ENCODE peak calls at places on chromosome 20, in five cellular contexts. One of them, this sample, is unnamed.

GRCh38 chr20:35306931-35307517 is 14.8 kb upstream of the FAM83C start:
- DNase-seq in transverse colon: peak
- DNase-seq in testis: peak
- DNase-seq in spleen: no peak
- DNase-seq in stomach: peak
- DNase-seq in this sample: no peak

GRCh38 chr20:50003253-50003656 is 20.5 kb downstream of the SNAI1 start:
- DNase-seq in transverse colon: no peak
- DNase-seq in stomach: no peak
- DNase-seq in testis: no peak
- DNase-seq in spleen: no peak
- DNase-seq in this sample: no peak

GRCh38 chr20:43507150-43508080 is at the start of gene L3MBTL1:
- DNase-seq in testis: peak
- DNase-seq in spleen: peak
- DNase-seq in stomach: peak
- DNase-seq in transverse colon: peak
- DNase-seq in this sample: no peak

GRCh38 chr20:50376888-50377459 is 133.2 kb upstream of the PTPN1 start:
- DNase-seq in stomach: no peak
- DNase-seq in testis: no peak
- DNase-seq in spleen: no peak
- DNase-seq in transverse colon: no peak
- DNase-seq in this sample: peak

GRCh38 chr20:21238818-21239530 is 64.2 kb upstream of the XRN2 start:
- DNase-seq in spleen: no peak
- DNase-seq in testis: no peak
- DNase-seq in stomach: no peak
- DNase-seq in transverse colon: peak
- DNase-seq in this sample: no peak

GRCh38 chr20:57995381-57995977 is 233.0 kb downstream of the ANKRD60 start:
- DNase-seq in transverse colon: no peak
- DNase-seq in stomach: no peak
- DNase-seq in spleen: no peak
- DNase-seq in testis: no peak
- DNase-seq in this sample: peak

GRCh38 chr20:10329387-10330005 is 104.5 kb downstream of the MKKS start:
- DNase-seq in testis: no peak
- DNase-seq in stomach: no peak
- DNase-seq in transverse colon: no peak
- DNase-seq in spleen: no peak
- DNase-seq in this sample: no peak

GRCh38 chr20:16135630-16136029 is 437.6 kb downstream of the KIF16B start:
- DNase-seq in transverse colon: no peak
- DNase-seq in spleen: no peak
- DNase-seq in testis: no peak
- DNase-seq in stomach: no peak
- DNase-seq in this sample: no peak

GRCh38 chr20:49446808-49447207 is 35.7 kb downstream of the KCNB1 start:
- DNase-seq in spleen: no peak
- DNase-seq in transverse colon: peak
- DNase-seq in stomach: peak
- DNase-seq in testis: peak
- DNase-seq in this sample: peak

GRCh38 chr20:57760698-57761412 is 51.0 kb upstream of the PMEPA1 start:
- DNase-seq in testis: no peak
- DNase-seq in spleen: no peak
- DNase-seq in transverse colon: no peak
- DNase-seq in stomach: no peak
- DNase-seq in this sample: peak

GRCh38 chr20:58628491-58629212 is 22.4 kb upstream of the STX16 start:
- DNase-seq in spleen: no peak
- DNase-seq in testis: no peak
- DNase-seq in stomach: no peak
- DNase-seq in transverse colon: no peak
- DNase-seq in this sample: no peak

GRCh38 chr20:19617256-19617655 is 140.8 kb upstream of the RIN2 start:
- DNase-seq in stomach: no peak
- DNase-seq in spleen: no peak
- DNase-seq in testis: no peak
- DNase-seq in transverse colon: no peak
- DNase-seq in this sample: no peak

GRCh38 chr20:21361266-21361665 is 36.1 kb downstream of the NKX2-4 start:
- DNase-seq in stomach: no peak
- DNase-seq in testis: no peak
- DNase-seq in transverse colon: no peak
- DNase-seq in spleen: no peak
- DNase-seq in this sample: no peak

GRCh38 chr20:13285408-13285807 is 64.3 kb downstream of the ISM1 start:
- DNase-seq in spleen: no peak
- DNase-seq in stomach: no peak
- DNase-seq in transverse colon: no peak
- DNase-seq in testis: no peak
- DNase-seq in this sample: no peak

GRCh38 chr20:58117944-58118343 is 110.5 kb downstream of the ANKRD60 start:
- DNase-seq in testis: no peak
- DNase-seq in transverse colon: no peak
- DNase-seq in stomach: no peak
- DNase-seq in spleen: no peak
- DNase-seq in this sample: no peak

GRCh38 chr20:61694666-61695065 is 371.0 kb downstream of the TAF4 start:
- DNase-seq in spleen: no peak
- DNase-seq in transverse colon: no peak
- DNase-seq in testis: no peak
- DNase-seq in stomach: no peak
- DNase-seq in this sample: no peak

GRCh38 chr20:58700121-58700780 is 7.7 kb downstream of the NPEPL1 start:
- DNase-seq in stomach: no peak
- DNase-seq in testis: peak
- DNase-seq in spleen: peak
- DNase-seq in transverse colon: peak
- DNase-seq in this sample: peak

GRCh38 chr20:44851545-44851944 is 34.0 kb upstream of the YWHAB start:
- DNase-seq in stomach: no peak
- DNase-seq in testis: no peak
- DNase-seq in transverse colon: peak
- DNase-seq in spleen: no peak
- DNase-seq in this sample: no peak

GRCh38 chr20:53827996-53828672 is 234.5 kb upstream of the ZNF217 start:
- DNase-seq in spleen: no peak
- DNase-seq in stomach: no peak
- DNase-seq in testis: no peak
- DNase-seq in transverse colon: no peak
- DNase-seq in this sample: peak

GRCh38 chr20:43914697-43915208 is at the start of gene TOX2:
- DNase-seq in transverse colon: peak
- DNase-seq in stomach: no peak
- DNase-seq in testis: peak
- DNase-seq in spleen: peak
- DNase-seq in this sample: no peak

GRCh38 chr20:6590891-6591679 is 176.4 kb upstream of the BMP2 start:
- DNase-seq in spleen: no peak
- DNase-seq in testis: no peak
- DNase-seq in stomach: no peak
- DNase-seq in transverse colon: peak
- DNase-seq in this sample: no peak

GRCh38 chr20:19003759-19004336 is 190.3 kb downstream of the SCP2D1 start:
- DNase-seq in stomach: no peak
- DNase-seq in spleen: no peak
- DNase-seq in transverse colon: no peak
- DNase-seq in testis: no peak
- DNase-seq in this sample: no peak

GRCh38 chr20:50224553-50225255 is 34.1 kb downstream of the CEBPB start:
- DNase-seq in stomach: peak
- DNase-seq in testis: peak
- DNase-seq in spleen: no peak
- DNase-seq in transverse colon: peak
- DNase-seq in this sample: peak

GRCh38 chr20:3706774-3707507 is 5.5 kb downstream of the SIGLEC1 start:
- DNase-seq in spleen: peak
- DNase-seq in transverse colon: no peak
- DNase-seq in testis: no peak
- DNase-seq in stomach: no peak
- DNase-seq in this sample: no peak

GRCh38 chr20:58717278-58718091 is 24.9 kb downstream of the NPEPL1 start:
- DNase-seq in testis: no peak
- DNase-seq in spleen: no peak
- DNase-seq in transverse colon: peak
- DNase-seq in stomach: peak
- DNase-seq in this sample: peak

GRCh38 chr20:14489544-14489943 is 152.1 kb upstream of the FLRT3 start:
- DNase-seq in stomach: no peak
- DNase-seq in transverse colon: no peak
- DNase-seq in testis: no peak
- DNase-seq in spleen: no peak
- DNase-seq in this sample: no peak

GRCh38 chr20:22371843-22372242 is 212.5 kb downstream of the FOXA2 start:
- DNase-seq in transverse colon: no peak
- DNase-seq in testis: no peak
- DNase-seq in spleen: no peak
- DNase-seq in stomach: no peak
- DNase-seq in this sample: no peak

GRCh38 chr20:7856756-7857155 is 83.5 kb downstream of the HAO1 start:
- DNase-seq in stomach: no peak
- DNase-seq in spleen: no peak
- DNase-seq in testis: no peak
- DNase-seq in transverse colon: no peak
- DNase-seq in this sample: no peak

GRCh38 chr20:29873946-29874345 is 1383.5 kb upstream of the DEFB115 start:
- DNase-seq in spleen: peak
- DNase-seq in testis: peak
- DNase-seq in transverse colon: peak
- DNase-seq in stomach: peak
- DNase-seq in this sample: peak

GRCh38 chr20:60013296-60014142 is 55.3 kb downstream of the CDH26 start:
- DNase-seq in stomach: no peak
- DNase-seq in transverse colon: no peak
- DNase-seq in testis: no peak
- DNase-seq in spleen: no peak
- DNase-seq in this sample: no peak

GRCh38 chr20:57987659-57988058 is 240.8 kb downstream of the ANKRD60 start:
- DNase-seq in testis: no peak
- DNase-seq in transverse colon: peak
- DNase-seq in spleen: no peak
- DNase-seq in stomach: no peak
- DNase-seq in this sample: no peak

GRCh38 chr20:39897058-39897457 is 792.0 kb downstream of the MAFB start:
- DNase-seq in testis: no peak
- DNase-seq in transverse colon: no peak
- DNase-seq in spleen: no peak
- DNase-seq in stomach: no peak
- DNase-seq in this sample: no peak

GRCh38 chr20:54995021-54995420 is 519.6 kb downstream of the DOK5 start:
- DNase-seq in transverse colon: no peak
- DNase-seq in spleen: no peak
- DNase-seq in stomach: no peak
- DNase-seq in testis: no peak
- DNase-seq in this sample: no peak
- TF ChIP-seq POLR2A in transverse colon: no peak
- TF ChIP-seq POLR2A in spleen: no peak
- TF ChIP-seq POLR2A in stomach: no peak
- TF ChIP-seq POLR2A in testis: no peak
- TF ChIP-seq POLR2A in this sample: no peak

DNA sequence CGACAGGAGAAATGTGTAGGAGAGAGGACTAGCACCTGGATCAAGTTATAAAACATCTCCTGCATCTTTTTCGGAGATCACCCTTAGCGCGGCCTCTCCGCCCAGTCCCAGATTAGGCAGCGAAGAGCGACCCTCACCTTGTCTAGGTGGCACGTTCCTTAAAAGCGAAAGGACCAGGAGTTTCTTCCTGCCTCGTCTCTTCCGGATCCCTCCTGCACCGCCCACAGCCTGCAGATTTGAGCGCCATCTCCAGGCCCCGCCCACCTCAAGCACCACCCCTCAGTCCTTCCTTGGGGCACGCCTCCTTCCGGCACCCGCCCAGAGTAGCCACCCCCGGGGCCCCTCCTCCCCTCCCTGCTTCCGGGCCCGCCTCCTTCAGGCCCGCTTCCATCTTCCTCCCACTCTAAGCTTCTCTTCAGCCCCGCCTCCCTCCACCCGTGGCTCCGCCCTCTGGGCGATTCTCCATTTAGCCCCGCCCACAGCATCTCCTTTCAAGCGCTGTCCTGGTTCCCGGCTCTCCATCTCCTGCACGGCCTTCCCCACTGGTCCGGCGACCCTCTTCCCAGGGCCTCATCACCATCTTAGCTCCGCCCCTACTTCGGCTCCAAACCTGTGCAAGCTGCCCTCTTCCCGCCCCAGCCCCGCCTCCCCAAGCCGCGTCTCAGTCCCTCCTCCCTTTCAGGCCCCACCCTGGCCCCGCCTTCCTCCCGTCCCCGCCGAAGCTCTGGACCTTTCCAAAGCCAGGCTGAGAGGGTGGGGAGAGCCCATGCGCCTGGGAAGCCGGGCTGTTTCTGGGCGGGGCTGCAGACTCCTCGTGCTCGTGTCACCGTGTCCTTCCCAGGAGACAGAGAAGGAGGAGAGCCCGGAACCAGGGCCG is 550 bp upstream of the RALY start:
- DNase-seq in spleen: peak
- DNase-seq in testis: peak
- DNase-seq in transverse colon: peak
- DNase-seq in stomach: peak
- DNase-seq in this sample: peak
- TF ChIP-seq POLR2A in spleen: peak
- TF ChIP-seq POLR2A in testis: peak
- TF ChIP-seq POLR2A in transverse colon: peak
- TF ChIP-seq POLR2A in stomach: no peak
- TF ChIP-seq POLR2A in this sample: peak

DNA sequence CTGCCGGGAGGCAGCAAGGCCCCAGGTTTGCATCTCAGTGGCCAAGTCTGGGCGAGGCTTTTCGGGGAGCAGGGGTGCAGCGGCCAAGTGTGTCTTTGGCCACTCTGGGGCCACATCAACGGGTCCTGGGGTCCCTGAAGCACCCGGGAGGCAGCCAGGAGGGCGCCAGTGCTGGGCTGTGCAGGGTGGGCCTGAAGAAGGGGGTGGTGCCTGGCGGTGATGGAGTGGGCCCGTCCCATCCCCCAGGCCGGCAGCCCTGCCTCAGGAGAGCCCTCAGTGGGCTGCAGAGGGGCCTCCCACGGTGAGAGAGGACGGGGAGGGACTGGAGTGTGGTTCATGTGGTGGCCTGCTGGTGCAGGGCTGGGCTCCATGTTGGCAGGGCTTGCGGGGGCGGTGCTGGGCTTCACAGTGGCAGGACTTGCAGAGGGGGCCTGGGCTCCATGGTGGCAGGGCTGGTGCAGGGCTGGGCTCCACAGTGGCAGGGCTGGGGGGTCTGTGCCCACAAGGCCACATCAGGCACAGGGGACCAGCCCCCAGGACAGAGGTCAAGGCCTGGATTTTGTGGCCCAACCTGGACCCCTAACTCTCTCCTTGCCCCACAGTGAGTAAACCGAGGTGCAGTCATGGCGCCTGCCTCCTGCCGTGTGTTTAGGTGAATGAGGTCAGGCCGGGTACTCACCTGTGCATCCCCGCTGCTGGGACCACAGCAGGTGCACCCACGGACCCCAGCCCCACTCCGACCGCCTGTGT is 10.5 kb upstream of the BHLHE23 start:
- DNase-seq in stomach: no peak
- DNase-seq in transverse colon: no peak
- DNase-seq in testis: no peak
- DNase-seq in spleen: no peak
- DNase-seq in this sample: no peak
- TF ChIP-seq POLR2A in stomach: no peak
- TF ChIP-seq POLR2A in transverse colon: no peak
- TF ChIP-seq POLR2A in testis: no peak
- TF ChIP-seq POLR2A in spleen: no peak
- TF ChIP-seq POLR2A in this sample: no peak

GRCh38 chr20:63628246-63628975 is 1.5 kb upstream of the GMEB2 start:
- DNase-seq in transverse colon: peak
- DNase-seq in stomach: peak
- DNase-seq in testis: peak
- DNase-seq in spleen: peak
- DNase-seq in this sample: peak
- TF ChIP-seq POLR2A in transverse colon: peak
- TF ChIP-seq POLR2A in stomach: no peak
- TF ChIP-seq POLR2A in testis: no peak
- TF ChIP-seq POLR2A in spleen: no peak
- TF ChIP-seq POLR2A in this sample: no peak

This sample was measured in sigmoid colon.